ENCODE peak calls at places on chromosomes 6 and 20, in six cellular contexts. H is AG10803, C is HFF-Myc, L is nephron progenitor cell, E is AG09309, I is RWPE1. V is an unnamed sample.

GRCh38 chr6:47247227-47247797 is 62.4 kb downstream of the TNFRSF21 start:
- DNase-seq in H (peak), C (no peak), L (no peak), E (no peak), I (peak), V (peak)

GRCh38 chr6:167349816-167350215 is 24.9 kb downstream of the TTLL2 start:
- DNase-seq in H (no peak), C (no peak), L (no peak), E (no peak), I (no peak), V (no peak)

GRCh38 chr6:154161689-154162088 is 122.6 kb downstream of the OPRM1 start:
- DNase-seq in H (no peak), C (no peak), L (no peak), E (no peak), I (no peak), V (no peak)

GRCh38 chr6:47061631-47062300 is 19.6 kb upstream of the ADGRF1 start:
- DNase-seq in H (peak), C (no peak), L (no peak), E (no peak), I (no peak), V (peak)

GRCh38 chr6:87203448-87204023 is 48.2 kb downstream of the ZNF292 start:
- DNase-seq in H (no peak), C (no peak), L (no peak), E (no peak), I (no peak), V (no peak)

GRCh38 chr6:160051390-160051789 is 70.2 kb upstream of the SLC22A1 start:
- DNase-seq in H (no peak), C (no peak), L (no peak), E (no peak), I (no peak), V (no peak)

GRCh38 chr6:163008626-163009025 is 280.9 kb downstream of the PACRG start:
- DNase-seq in H (no peak), C (no peak), L (no peak), E (no peak), I (no peak), V (no peak)

GRCh38 chr20:42530855-42531674 is 658.6 kb downstream of the PTPRT start:
- DNase-seq in H (peak), C (no peak), L (peak), E (no peak), I (peak), V (peak)

V was measured in fibroblast of villous mesenchyme.